ENCODE peak calls at places on chromosomes 4 and X, in seven cellular contexts. Y is stomach, X is spleen, I is sigmoid colon, W is HepG2, G is HCT116, J is upper lobe of left lung. M is an unnamed sample.

GRCh38 chr4:1400191-1400805 is 5.9 kb downstream of the NKX1-1 start:
- DNase-seq in Y (peak), X (no peak), I (no peak), W (no peak), G (no peak), J (peak), M (no peak)

GRCh38 chrX:40474205-40474626 is 106.6 kb upstream of the ATP6AP2 start:
- DNase-seq in Y (peak), X (no peak), I (peak), W (peak), G (no peak), J (peak), M (peak)

GRCh38 chr4:110411599-110412011 is 64.3 kb upstream of the ENPEP start:
- DNase-seq in Y (no peak), X (peak), I (no peak), W (no peak), G (no peak), J (no peak), M (no peak)

GRCh38 chrX:19725545-19726102 is 161.8 kb downstream of the SH3KBP1 start:
- DNase-seq in Y (no peak), X (no peak), I (no peak), W (no peak), G (no peak), J (no peak), M (no peak)

GRCh38 chrX:150429577-150429976 is 66.5 kb downstream of the MAMLD1 start:
- DNase-seq in Y (no peak), X (no peak), I (no peak), W (no peak), G (no peak), J (no peak), M (no peak)

GRCh38 chrX:140712413-140713173 is 3.0 kb downstream of the LINC00632 start:
- DNase-seq in Y (peak), X (no peak), I (peak), W (no peak), G (no peak), J (peak), M (peak)

GRCh38 chr4:102867278-102868152 is 1.3 kb upstream of the CISD2 start:
- DNase-seq in Y (no peak), X (no peak), I (no peak), W (no peak), G (no peak), J (no peak), M (no peak)

GRCh38 chrX:65502618-65503017 is 32.0 kb downstream of the LAS1L start:
- DNase-seq in Y (no peak), X (no peak), I (no peak), W (no peak), G (no peak), J (no peak), M (no peak)

GRCh38 chr4:39319678-39320077 is 46.5 kb downstream of the RFC1 start:
- DNase-seq in Y (no peak), X (no peak), I (no peak), W (peak), G (peak), J (peak), M (no peak)

GRCh38 chrX:11579856-11580595 is 85.7 kb downstream of the ARHGAP6 start:
- DNase-seq in Y (no peak), X (no peak), I (no peak), W (no peak), G (no peak), J (no peak), M (no peak)

GRCh38 chr4:139564502-139564901 is 8.5 kb upstream of the SETD7 start:
- DNase-seq in Y (no peak), X (no peak), I (no peak), W (no peak), G (no peak), J (no peak), M (no peak)

GRCh38 chr4:83910693-83911092 is 374.8 kb downstream of the GPAT3 start:
- DNase-seq in Y (no peak), X (no peak), I (no peak), W (no peak), G (no peak), J (no peak), M (no peak)

GRCh38 chr4:52715255-52715897 is 35.8 kb downstream of the ERVMER34-1 start:
- DNase-seq in Y (no peak), X (no peak), I (no peak), W (no peak), G (no peak), J (no peak), M (no peak)
- TF ChIP-seq POLR2AphosphoS5 in Y (no peak), X (no peak), I (no peak), W (no peak), G (no peak), J (no peak), M (no peak)

GRCh38 chrX:119605739-119606507 is at the start of gene NKRF:
- DNase-seq in Y (peak), X (peak), I (peak), W (peak), G (no peak), J (peak), M (peak)

GRCh38 chrX:119605398-119605738 is 856 bp downstream of the NKRF start:
- DNase-seq in Y (no peak), X (peak), I (no peak), W (peak), G (no peak), J (no peak), M (no peak)

GRCh38 chrX:119604778-119605177 is 1.4 kb downstream of the NKRF start:
- DNase-seq in Y (no peak), X (no peak), I (no peak), W (no peak), G (no peak), J (no peak), M (no peak)

GRCh38 chrX:119602701-119603255 is 3.4 kb downstream of the NKRF start:
- DNase-seq in Y (no peak), X (no peak), I (no peak), W (no peak), G (no peak), J (no peak), M (no peak)

GRCh38 chrX:119606508-119607389 is 525 bp upstream of the NKRF start:
- DNase-seq in Y (no peak), X (no peak), I (no peak), W (no peak), G (peak), J (no peak), M (no peak)
- TF ChIP-seq POLR2A in Y (no peak), X (no peak), I (no peak), W (no peak), G (no peak), J (no peak), M (peak)

GRCh38 chrX:118499295-118499694 is 3.7 kb downstream of the DOCK11 start:
- DNase-seq in Y (no peak), X (no peak), I (no peak), W (no peak), G (no peak), J (no peak), M (no peak)

GRCh38 chrX:118503260-118504041 is 7.8 kb downstream of the DOCK11 start:
- DNase-seq in Y (no peak), X (no peak), I (no peak), W (no peak), G (no peak), J (no peak), M (no peak)

GRCh38 chrX:118498351-118498750 is 2.7 kb downstream of the DOCK11 start:
- DNase-seq in Y (no peak), X (no peak), I (no peak), W (no peak), G (no peak), J (no peak), M (no peak)

GRCh38 chrX:118498755-118499154 is 3.1 kb downstream of the DOCK11 start:
- DNase-seq in Y (no peak), X (no peak), I (no peak), W (no peak), G (no peak), J (no peak), M (no peak)

DNA sequence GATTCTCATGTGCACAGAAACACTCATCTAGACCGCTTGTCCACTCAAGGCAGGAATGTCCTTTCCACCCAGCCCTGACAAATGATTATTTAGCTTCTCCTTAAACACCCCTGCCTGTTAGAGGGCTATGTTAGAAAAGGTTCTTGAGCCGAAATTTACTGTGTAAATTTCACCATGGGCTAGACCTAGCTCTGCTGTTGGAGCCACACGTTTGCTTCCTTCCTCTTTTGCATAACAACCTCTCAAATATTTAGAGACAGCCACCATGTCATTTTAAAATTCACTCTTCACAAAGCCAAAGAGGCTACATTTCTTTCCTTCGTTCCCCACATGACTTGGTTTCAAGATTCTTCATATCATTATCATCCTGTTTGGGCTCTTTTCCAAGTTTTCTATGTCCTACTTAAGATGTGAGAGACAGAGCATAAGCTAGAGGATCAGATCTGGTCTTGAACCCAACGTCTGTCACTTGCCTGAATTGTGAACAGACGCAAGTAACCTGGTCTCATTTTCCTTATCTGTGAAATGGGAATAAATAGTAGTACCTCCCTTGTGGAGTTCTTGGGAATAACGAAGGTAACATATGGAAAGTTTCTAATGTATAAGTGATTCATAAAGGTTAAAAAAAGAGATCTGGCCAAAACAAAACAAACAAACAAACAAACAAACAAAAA is 6.6 kb downstream of the DOCK11 start:
- DNase-seq in Y (no peak), X (no peak), I (no peak), W (no peak), G (no peak), J (no peak), M (no peak)
- TF ChIP-seq POLR2AphosphoS5 in Y (no peak), X (no peak), I (no peak), W (no peak), G (no peak), J (no peak), M (no peak)

GRCh38 chr4:158809611-158810486 is 41.0 kb downstream of the FNIP2 start:
- DNase-seq in Y (no peak), X (no peak), I (no peak), W (no peak), G (peak), J (no peak), M (peak)
- TF ChIP-seq POLR2A in Y (no peak), X (no peak), I (no peak), W (no peak), G (no peak), J (no peak), M (peak)

GRCh38 chr4:11782859-11783258 is 354.2 kb upstream of the HS3ST1 start:
- DNase-seq in Y (no peak), X (no peak), I (no peak), W (no peak), G (no peak), J (no peak), M (no peak)

GRCh38 chr4:11783588-11783987 is 354.9 kb upstream of the HS3ST1 start:
- DNase-seq in Y (no peak), X (no peak), I (no peak), W (no peak), G (no peak), J (no peak), M (no peak)
- TF ChIP-seq POLR2AphosphoS5 in Y (no peak), X (no peak), I (no peak), W (no peak), G (no peak), J (no peak), M (no peak)

GRCh38 chr4:97720869-97721432 is 422.3 kb downstream of the STPG2 start:
- DNase-seq in Y (no peak), X (no peak), I (no peak), W (peak), G (peak), J (no peak), M (no peak)
- TF ChIP-seq POLR2A in Y (no peak), X (no peak), I (no peak), W (no peak), G (no peak), J (no peak), M (no peak)

GRCh38 chr4:174118171-174118570 is 165.3 kb downstream of the FBXO8 start:
- DNase-seq in Y (no peak), X (no peak), I (no peak), W (no peak), G (no peak), J (no peak), M (no peak)

GRCh38 chr4:174120446-174121142 is 162.9 kb downstream of the FBXO8 start:
- DNase-seq in Y (no peak), X (no peak), I (peak), W (peak), G (peak), J (peak), M (no peak)

GRCh38 chr4:174117445-174117844 is 166.0 kb downstream of the FBXO8 start:
- DNase-seq in Y (no peak), X (no peak), I (no peak), W (no peak), G (no peak), J (no peak), M (no peak)

GRCh38 chr4:174119818-174120217 is 163.6 kb downstream of the FBXO8 start:
- DNase-seq in Y (no peak), X (no peak), I (no peak), W (no peak), G (no peak), J (no peak), M (no peak)

DNA sequence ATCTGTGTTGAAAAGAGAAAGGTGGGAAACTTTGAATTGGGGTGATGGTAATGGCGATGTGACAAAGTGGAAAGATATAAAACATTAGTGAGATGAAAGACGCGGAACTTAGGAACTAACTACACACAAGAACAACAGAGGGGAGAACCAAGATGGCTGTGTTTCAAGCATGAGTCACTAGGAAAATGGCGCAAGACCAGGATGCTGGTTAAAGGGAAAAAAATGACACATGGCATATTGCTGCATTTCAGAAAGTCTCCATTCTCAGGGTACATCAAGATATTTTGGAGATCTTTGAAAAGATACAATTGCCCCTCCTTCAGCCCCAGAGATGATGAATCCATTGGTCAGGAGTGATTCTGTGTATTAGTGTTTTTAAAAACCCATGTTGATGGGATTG is 164.4 kb downstream of the FBXO8 start:
- DNase-seq in Y (no peak), X (no peak), I (no peak), W (no peak), G (no peak), J (no peak), M (no peak)
- TF ChIP-seq POLR2AphosphoS5 in Y (no peak), X (no peak), I (peak), W (no peak), G (no peak), J (no peak), M (no peak)